ENCODE peak calls at places on chromosomes 2 and 18, in four cellular contexts. Q is tibial artery, L is GM13976, E is endothelial cell. P is an unnamed sample.

GRCh38 chr18:36942264-36942663 is 113.3 kb downstream of the KIAA1328 start:
- DNase-seq in Q (no peak), L (peak; percentile 61), E (peak; percentile 20), P (no peak)

GRCh38 chr2:45892757-45893156 is 241.3 kb downstream of the PRKCE start:
- DNase-seq in Q (no peak), L (no peak), E (no peak), P (no peak)

GRCh38 chr2:11344956-11345671 is 678 bp upstream of the ROCK2 start:
- DNase-seq in Q (peak; percentile 84), L (no peak), E (no peak), P (peak; percentile 92)

GRCh38 chr2:70994055-70994444 is 623 bp downstream of the TEX261 start:
- DNase-seq in Q (no peak), L (peak; percentile 61), E (no peak), P (peak; percentile 56)

GRCh38 chr18:45060102-45060501 is 379.4 kb downstream of the SETBP1 start:
- DNase-seq in Q (no peak), L (no peak), E (no peak), P (no peak)

GRCh38 chr2:170771049-170771937 is 1.1 kb downstream of the ERICH2 start:
- DNase-seq in Q (peak; percentile 67), L (no peak), E (peak; percentile 53), P (no peak)

GRCh38 chr2:228731517-228731916 is 539.6 kb downstream of the PID1 start:
- DNase-seq in Q (peak; percentile 53), L (no peak), E (no peak), P (no peak)

GRCh38 chr2:109718139-109718538 is 76.0 kb upstream of the RGPD5 start:
- DNase-seq in Q (no peak), L (no peak), E (no peak), P (no peak)

GRCh38 chr2:127857494-127857818 is 499 bp downstream of the POLR2D start:
- DNase-seq in Q (peak; percentile 33), L (peak; percentile 46), E (no peak), P (no peak)

GRCh38 chr2:10289891-10290290 is 12.8 kb upstream of the HPCAL1 start:
- DNase-seq in Q (no peak), L (no peak), E (no peak), P (no peak)

GRCh38 chr2:99637157-99637697 is 147.4 kb upstream of the REV1 start:
- DNase-seq in Q (no peak), L (no peak), E (no peak), P (no peak)

GRCh38 chr2:154704991-154705390 is 6.5 kb downstream of the KCNJ3 start:
- DNase-seq in Q (no peak), L (no peak), E (no peak), P (no peak)

GRCh38 chr2:191228333-191228732 is 16.9 kb upstream of the MYO1B start:
- DNase-seq in Q (no peak), L (no peak), E (no peak), P (no peak)

GRCh38 chr2:124027182-124027581 is 2.1 kb downstream of the CNTNAP5 start:
- DNase-seq in Q (no peak), L (peak; percentile 62), E (peak; percentile 50), P (no peak)

GRCh38 chr2:143171817-143172216 is 42.6 kb downstream of the ARHGAP15 start:
- DNase-seq in Q (no peak), L (no peak), E (no peak), P (no peak)

GRCh38 chr2:173278794-173279527 is 75.7 kb upstream of the CDCA7 start:
- DNase-seq in Q (no peak), L (no peak), E (no peak), P (no peak)

GRCh38 chr2:240429341-240429871 is 6.1 kb upstream of the GPC1 start:
- DNase-seq in Q (peak; percentile 47), L (no peak), E (no peak), P (peak; percentile 81)

GRCh38 chr2:129731925-129732629 is 247.4 kb upstream of the RAB6C start:
- DNase-seq in Q (no peak), L (no peak), E (no peak), P (no peak)

GRCh38 chr2:64929329-64929728 is 59.9 kb upstream of the SLC1A4 start:
- DNase-seq in Q (no peak), L (no peak), E (no peak), P (no peak)

GRCh38 chr2:69588403-69588802 is 55.1 kb downstream of the AAK1 start:
- DNase-seq in Q (no peak), L (no peak), E (no peak), P (no peak)

GRCh38 chr2:64374686-64375085 is 79.3 kb upstream of the LGALSL start:
- DNase-seq in Q (no peak), L (no peak), E (no peak), P (no peak)

GRCh38 chr2:5756266-5756665 is 64.1 kb downstream of the SOX11 start:
- DNase-seq in Q (no peak), L (no peak), E (no peak), P (peak; percentile 79)

GRCh38 chr18:39571511-39571910 is 2005.9 kb upstream of the CELF4 start:
- DNase-seq in Q (no peak), L (peak; percentile 18), E (peak; percentile 45), P (no peak)

GRCh38 chr2:181937473-181937872 is 45.9 kb downstream of the ITPRID2 start:
- DNase-seq in Q (no peak), L (no peak), E (no peak), P (no peak)

GRCh38 chr2:106269591-106270291 is 75.6 kb upstream of the UXS1 start:
- DNase-seq in Q (no peak), L (peak; percentile 55), E (no peak), P (no peak)

GRCh38 chr2:218263817-218264611 is 3.2 kb downstream of the GPBAR1 start:
- DNase-seq in Q (peak; percentile 46), L (no peak), E (no peak), P (no peak)

DNA sequence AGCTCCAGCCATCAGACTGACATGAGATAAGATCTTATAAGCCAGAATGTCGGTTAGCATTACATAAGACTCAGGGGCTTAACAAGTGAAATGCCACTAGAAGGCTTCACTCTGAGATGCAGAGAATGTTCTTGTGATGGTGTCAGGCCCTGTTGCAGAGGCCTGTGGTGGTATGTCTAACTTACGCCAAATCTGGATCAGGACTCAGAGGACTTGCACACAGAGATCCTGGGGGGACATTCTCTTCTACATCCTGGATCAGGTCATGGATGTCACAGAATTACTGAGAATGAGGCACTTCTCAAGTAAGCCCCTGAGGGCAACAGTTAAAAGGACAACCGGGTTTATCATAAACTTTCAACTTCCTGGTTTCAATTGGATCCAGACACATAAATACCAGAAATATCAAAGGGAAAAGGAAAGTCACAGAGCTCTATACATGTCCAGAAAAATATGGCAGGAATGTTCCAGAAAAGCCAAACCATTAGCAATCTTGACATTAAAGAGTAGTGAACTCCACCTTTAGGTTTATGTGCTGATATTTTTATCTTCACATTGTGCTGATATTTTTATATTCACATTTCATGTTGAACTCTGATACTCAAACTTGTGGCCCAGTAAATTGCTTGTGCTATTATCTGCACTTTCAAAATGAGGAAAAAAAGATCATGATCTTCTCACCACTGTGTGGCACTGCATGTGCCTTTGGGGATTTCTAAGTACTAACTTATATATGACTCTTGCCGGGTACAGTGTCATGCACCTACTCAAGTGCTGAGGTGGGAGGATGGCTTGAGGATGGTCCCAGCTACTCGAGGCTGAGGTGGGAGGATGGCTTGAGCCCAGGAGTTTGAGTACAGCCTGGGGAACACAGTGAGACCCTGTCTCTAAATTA is 137.5 kb upstream of the RNF152 start:
- DNase-seq in Q (no peak), L (no peak), E (no peak), P (no peak)
- TF ChIP-seq CTCF in Q (no peak), L (no peak), E (no peak), P (no peak)

GRCh38 chr2:241601841-241602240 is 35.1 kb downstream of the THAP4 start:
- DNase-seq in Q (no peak), L (no peak), E (no peak), P (no peak)
- TF ChIP-seq CTCF in Q (no peak), L (no peak), E (no peak), P (no peak)

DNA sequence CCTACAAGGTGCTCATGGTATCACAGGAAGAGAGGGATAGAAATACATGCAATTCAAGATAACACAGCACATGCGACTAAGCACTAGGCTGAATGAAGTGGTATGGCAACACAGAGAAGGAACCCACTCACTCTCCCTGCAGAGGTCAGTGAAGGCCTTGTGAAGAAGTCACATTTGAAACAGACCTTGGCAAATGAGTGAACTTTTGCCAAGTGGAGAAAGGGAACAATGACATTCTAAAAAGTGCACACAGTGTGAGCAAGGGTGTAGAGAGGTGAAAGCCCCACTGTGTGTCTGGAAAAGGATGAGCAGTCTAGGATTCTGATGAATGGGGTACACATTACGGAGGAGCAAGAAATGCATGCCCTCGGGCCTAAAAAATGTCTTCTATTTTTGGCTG is 23.3 kb downstream of the KLF7 start:
- DNase-seq in Q (no peak), L (no peak), E (no peak), P (no peak)
- TF ChIP-seq CTCF in Q (peak; percentile 13), L (peak; percentile 3), E (no peak), P (no peak)

GRCh38 chr2:163687213-163687612 is 48.6 kb downstream of the FIGN start:
- DNase-seq in Q (no peak), L (no peak), E (no peak), P (no peak)

GRCh38 chr2:163686289-163686688 is 49.5 kb downstream of the FIGN start:
- DNase-seq in Q (no peak), L (no peak), E (no peak), P (no peak)

GRCh38 chr2:163681765-163682164 is 54.0 kb downstream of the FIGN start:
- DNase-seq in Q (no peak), L (no peak), E (no peak), P (no peak)

GRCh38 chr2:163682695-163683094 is 53.1 kb downstream of the FIGN start:
- DNase-seq in Q (no peak), L (no peak), E (no peak), P (no peak)
- TF ChIP-seq CTCF in Q (peak; percentile 9), L (no peak), E (no peak), P (no peak)

DNA sequence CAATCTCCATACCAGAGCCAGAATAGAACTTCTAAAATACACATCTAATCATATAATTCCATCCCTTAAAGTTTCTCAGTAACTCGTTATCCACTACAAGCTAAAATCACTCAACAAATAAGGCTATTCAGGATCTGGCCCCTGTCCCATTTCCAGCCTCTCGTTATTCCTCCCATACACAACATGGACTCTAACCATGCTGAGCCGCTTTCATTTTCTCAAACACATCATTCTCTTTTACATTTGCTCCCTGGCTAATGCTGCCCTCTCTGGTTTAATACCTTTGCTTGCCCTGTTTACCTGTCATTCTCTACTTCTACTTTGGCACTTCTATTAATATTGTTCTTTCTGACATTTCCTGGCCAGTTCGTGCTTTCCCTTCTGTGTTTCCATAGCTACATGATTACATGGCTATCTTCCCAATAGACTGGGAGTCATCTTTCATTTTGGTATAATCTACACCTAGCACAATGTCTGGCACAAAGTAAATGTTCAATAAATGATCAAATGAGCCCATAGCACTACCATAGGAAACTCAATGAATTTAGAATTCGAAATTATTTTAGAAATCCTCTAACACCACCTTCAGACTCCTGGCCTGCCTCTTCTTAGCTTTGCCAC is 163.6 kb upstream of the VRK2 start:
- DNase-seq in Q (no peak), L (no peak), E (no peak), P (no peak)
- TF ChIP-seq CTCF in Q (no peak), L (no peak), E (no peak), P (no peak)

P was measured in vagina.